ENCODE peak calls at places on chromosomes 11 and 22, in five cellular contexts. L is IMR-90; K is CD4-positive, alpha-beta T cell; R is cardiac muscle cell; T is Karpas-422. X is an unnamed sample.

GRCh38 chr22:27746918-27747317 is 54.6 kb downstream of the MN1 start:
- DNase-seq in L (no peak), K (no peak), R (no peak), T (no peak), X (no peak)

GRCh38 chr11:10208045-10208674 is 85.9 kb downstream of the SBF2 start:
- DNase-seq in L (peak; percentile 64), K (no peak), R (peak; percentile 54), T (peak; percentile 76), X (no peak)

GRCh38 chr11:130937051-130937450 is 20.8 kb upstream of the SNX19 start:
- DNase-seq in L (no peak), K (no peak), R (no peak), T (no peak), X (no peak)

GRCh38 chr11:111735262-111736116 is 30.7 kb downstream of the PPP2R1B start:
- DNase-seq in L (peak; percentile 99), K (no peak), R (no peak), T (peak; percentile 81), X (peak; percentile 79)

GRCh38 chr11:14583252-14584105 is 60.1 kb upstream of the PDE3B start:
- DNase-seq in L (no peak), K (no peak), R (no peak), T (no peak), X (no peak)

GRCh38 chr22:32558681-32559355 is 84.2 kb downstream of the FBXO7 start:
- DNase-seq in L (peak; percentile 79), K (no peak), R (no peak), T (no peak), X (peak; percentile 73)

GRCh38 chr22:31241936-31242335 is 29.8 kb downstream of the LIMK2 start:
- DNase-seq in L (peak; percentile 90), K (no peak), R (no peak), T (no peak), X (no peak)

GRCh38 chr11:22554221-22554620 is 71.4 kb downstream of the FANCF start:
- DNase-seq in L (no peak), K (no peak), R (no peak), T (no peak), X (no peak)

GRCh38 chr11:101034076-101034475 is 95.5 kb downstream of the PGR start:
- DNase-seq in L (no peak), K (no peak), R (peak; percentile 13), T (no peak), X (no peak)

DNA sequence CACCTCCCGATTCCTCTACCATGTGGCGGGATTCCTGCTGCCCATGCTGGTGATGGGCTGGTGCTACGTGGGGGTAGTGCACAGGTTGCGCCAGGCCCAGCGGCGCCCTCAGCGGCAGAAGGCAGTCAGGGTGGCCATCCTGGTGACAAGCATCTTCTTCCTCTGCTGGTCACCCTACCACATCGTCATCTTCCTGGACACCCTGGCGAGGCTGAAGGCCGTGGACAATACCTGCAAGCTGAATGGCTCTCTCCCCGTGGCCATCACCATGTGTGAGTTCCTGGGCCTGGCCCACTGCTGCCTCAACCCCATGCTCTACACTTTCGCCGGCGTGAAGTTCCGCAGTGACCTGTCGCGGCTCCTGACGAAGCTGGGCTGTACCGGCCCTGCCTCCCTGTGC is 10.5 kb downstream of the CXCR5 start:
- DNase-seq in L (no peak), K (no peak), R (no peak), T (no peak), X (no peak)
- H3K27ac ChIP-seq in L (no peak overlapping the region), K (peak overlapping the region; percentile 89), R (no peak overlapping the region), T (no peak overlapping the region), X (no peak overlapping the region)

GRCh38 chr11:26847459-26847858 is 125.6 kb upstream of the SLC5A12 start:
- DNase-seq in L (no peak), K (no peak), R (no peak), T (no peak), X (no peak)

GRCh38 chr11:26849009-26849408 is 127.1 kb upstream of the SLC5A12 start:
- DNase-seq in L (no peak), K (no peak), R (no peak), T (no peak), X (no peak)

GRCh38 chr11:26844963-26845362 is 123.1 kb upstream of the SLC5A12 start:
- DNase-seq in L (no peak), K (no peak), R (no peak), T (no peak), X (no peak)

GRCh38 chr11:26846222-26846621 is 124.4 kb upstream of the SLC5A12 start:
- DNase-seq in L (no peak), K (no peak), R (no peak), T (no peak), X (no peak)

GRCh38 chr11:26847977-26848376 is 126.1 kb upstream of the SLC5A12 start:
- DNase-seq in L (no peak), K (no peak), R (no peak), T (no peak), X (no peak)
- H3K27ac ChIP-seq in L (no peak overlapping the region), K (no peak overlapping the region), R (no peak overlapping the region), T (no peak overlapping the region), X (no peak overlapping the region)

GRCh38 chr22:46758098-46758497 is 4.4 kb upstream of the TBC1D22A start:
- DNase-seq in L (no peak), K (no peak), R (no peak), T (no peak), X (no peak)
- H3K27ac ChIP-seq in L (no peak overlapping the region), K (no peak overlapping the region), R (peak overlapping the region; percentile 76), T (no peak overlapping the region), X (no peak overlapping the region)

DNA sequence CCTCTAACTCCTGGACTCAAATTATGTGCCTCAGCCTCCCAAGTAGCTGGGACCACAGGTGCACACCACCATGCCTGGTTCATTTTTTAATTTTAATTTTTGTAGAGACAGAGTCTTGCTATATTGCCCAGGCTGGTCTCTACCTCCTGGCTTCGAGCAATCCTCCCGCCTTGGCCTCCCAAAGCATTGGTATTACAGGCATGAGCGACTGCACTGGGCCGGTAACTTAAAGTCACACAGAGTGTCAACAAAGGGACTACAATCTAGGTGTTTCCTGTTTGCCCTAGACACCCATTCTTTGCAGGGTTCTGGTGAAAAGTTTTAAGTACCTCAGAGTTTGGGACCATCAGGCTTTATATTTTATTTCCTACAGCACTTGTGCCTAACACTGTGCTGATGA is 8.4 kb downstream of the UVRAG start:
- DNase-seq in L (no peak), K (no peak), R (no peak), T (peak; percentile 58), X (no peak)
- H3K27ac ChIP-seq in L (no peak overlapping the region), K (no peak overlapping the region), R (no peak overlapping the region), T (peak overlapping the region; percentile 100), X (no peak overlapping the region)

DNA sequence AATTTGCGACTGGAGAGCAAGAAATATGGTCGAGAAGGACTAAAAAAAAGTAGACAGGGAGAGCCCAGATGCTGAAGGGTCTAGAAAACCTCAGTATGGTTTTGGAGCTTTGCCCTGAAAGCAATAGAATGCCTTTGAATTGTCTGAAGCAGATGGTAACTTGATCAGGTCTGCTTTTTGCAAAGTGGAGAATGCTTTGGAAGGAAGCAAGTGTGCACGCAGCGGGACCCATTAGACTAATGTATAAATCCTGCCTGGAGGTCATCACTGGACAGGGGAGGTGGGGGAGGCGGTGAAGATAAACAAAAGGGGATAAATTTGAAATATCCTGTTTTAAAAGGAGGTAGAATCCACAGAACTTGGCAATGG is 757 bp upstream of the HINFP start:
- DNase-seq in L (peak; percentile 70), K (no peak), R (peak; percentile 13), T (peak; percentile 53), X (no peak)
- H3K27ac ChIP-seq in L (peak overlapping the region; percentile 60), K (peak overlapping the region; percentile 75), R (peak overlapping the region; percentile 29), T (peak overlapping the region; percentile 78), X (no peak overlapping the region)

DNA sequence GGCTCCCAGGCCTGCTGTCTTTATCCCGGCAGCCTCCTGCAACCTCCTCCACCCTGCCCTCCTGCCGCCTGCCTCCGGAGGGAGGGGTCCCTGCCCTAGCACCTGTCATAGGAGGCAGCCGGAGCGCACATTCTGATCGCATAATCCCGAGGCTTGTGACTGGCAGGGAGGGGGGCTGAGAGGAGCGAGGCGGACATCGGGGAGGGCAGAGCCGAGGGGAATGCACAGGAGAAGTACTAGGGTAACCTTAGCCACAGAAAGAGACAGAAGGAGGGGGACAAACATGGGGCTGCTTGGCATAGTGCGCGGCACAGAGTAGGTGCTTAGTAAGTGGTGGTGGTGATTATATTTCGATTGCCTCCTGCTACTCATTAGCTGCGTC is 9.2 kb upstream of the ALX4 start:
- DNase-seq in L (no peak), K (no peak), R (no peak), T (no peak), X (no peak)
- H3K27ac ChIP-seq in L (no peak overlapping the region), K (no peak overlapping the region), R (no peak overlapping the region), T (no peak overlapping the region), X (no peak overlapping the region)

X was measured in epithelial cell of prostate.